ENCODE peak calls at places on chromosomes 11 and 22, in seven cellular contexts. One of them, this sample, is unnamed.

GRCh38 chr11:63945482-63946163 is 6.8 kb downstream of the NAA40 start:
- DNase-seq in Calu3: peak
- DNase-seq in body of pancreas: peak
- DNase-seq in adrenal gland: peak
- DNase-seq in cardiac muscle cell: peak
- DNase-seq in BJ: no peak
- DNase-seq in IMR-90: peak
- DNase-seq in this sample: no peak

GRCh38 chr11:64803846-64804345 is 882 bp upstream of the MAP4K2 start:
- DNase-seq in Calu3: no peak
- DNase-seq in body of pancreas: no peak
- DNase-seq in adrenal gland: peak
- DNase-seq in cardiac muscle cell: no peak
- DNase-seq in BJ: no peak
- DNase-seq in IMR-90: no peak
- DNase-seq in this sample: no peak

GRCh38 chr11:102589047-102589459 is 36.1 kb downstream of the MMP20 start:
- DNase-seq in Calu3: no peak
- DNase-seq in body of pancreas: no peak
- DNase-seq in adrenal gland: no peak
- DNase-seq in cardiac muscle cell: no peak
- DNase-seq in BJ: no peak
- DNase-seq in IMR-90: no peak
- DNase-seq in this sample: no peak

GRCh38 chr22:49094151-49094550 is 733.5 kb downstream of the BRD1 start:
- DNase-seq in Calu3: no peak
- DNase-seq in body of pancreas: no peak
- DNase-seq in adrenal gland: no peak
- DNase-seq in cardiac muscle cell: no peak
- DNase-seq in BJ: no peak
- DNase-seq in IMR-90: no peak
- DNase-seq in this sample: no peak

GRCh38 chr11:19670030-19670761 is 42.4 kb upstream of the NAV2 start:
- DNase-seq in Calu3: no peak
- DNase-seq in body of pancreas: peak
- DNase-seq in adrenal gland: no peak
- DNase-seq in cardiac muscle cell: no peak
- DNase-seq in BJ: no peak
- DNase-seq in IMR-90: peak
- DNase-seq in this sample: no peak

GRCh38 chr22:33707581-33707980 is 212.7 kb downstream of the LARGE1 start:
- DNase-seq in Calu3: no peak
- DNase-seq in body of pancreas: no peak
- DNase-seq in adrenal gland: no peak
- DNase-seq in cardiac muscle cell: no peak
- DNase-seq in BJ: no peak
- DNase-seq in IMR-90: no peak
- DNase-seq in this sample: no peak

GRCh38 chr11:20047006-20047405 is 113.3 kb downstream of the DBX1 start:
- DNase-seq in Calu3: no peak
- DNase-seq in body of pancreas: no peak
- DNase-seq in adrenal gland: no peak
- DNase-seq in cardiac muscle cell: no peak
- DNase-seq in BJ: no peak
- DNase-seq in IMR-90: no peak
- DNase-seq in this sample: no peak

GRCh38 chr11:77470971-77471370 is 2.9 kb downstream of the PAK1 start:
- DNase-seq in Calu3: no peak
- DNase-seq in body of pancreas: no peak
- DNase-seq in adrenal gland: no peak
- DNase-seq in cardiac muscle cell: no peak
- DNase-seq in BJ: no peak
- DNase-seq in IMR-90: no peak
- DNase-seq in this sample: no peak

GRCh38 chr22:40123387-40123786 is 54.3 kb upstream of the TNRC6B start:
- DNase-seq in Calu3: no peak
- DNase-seq in body of pancreas: peak
- DNase-seq in adrenal gland: no peak
- DNase-seq in cardiac muscle cell: no peak
- DNase-seq in BJ: no peak
- DNase-seq in IMR-90: no peak
- DNase-seq in this sample: no peak

GRCh38 chr11:9489366-9489765 is 28.6 kb downstream of the ZNF143 start:
- DNase-seq in Calu3: no peak
- DNase-seq in body of pancreas: no peak
- DNase-seq in adrenal gland: no peak
- DNase-seq in cardiac muscle cell: no peak
- DNase-seq in BJ: peak
- DNase-seq in IMR-90: peak
- DNase-seq in this sample: no peak

GRCh38 chr11:130042093-130042591 is 27.6 kb upstream of the APLP2 start:
- DNase-seq in Calu3: no peak
- DNase-seq in body of pancreas: peak
- DNase-seq in adrenal gland: no peak
- DNase-seq in cardiac muscle cell: no peak
- DNase-seq in BJ: peak
- DNase-seq in IMR-90: peak
- DNase-seq in this sample: no peak

GRCh38 chr11:76251576-76251975 is 45.3 kb upstream of the WNT11 start:
- DNase-seq in Calu3: no peak
- DNase-seq in body of pancreas: peak
- DNase-seq in adrenal gland: no peak
- DNase-seq in cardiac muscle cell: no peak
- DNase-seq in BJ: no peak
- DNase-seq in IMR-90: no peak
- DNase-seq in this sample: no peak

GRCh38 chr11:18617688-18618340 is 16.3 kb downstream of the SPTY2D1 start:
- DNase-seq in Calu3: no peak
- DNase-seq in body of pancreas: no peak
- DNase-seq in adrenal gland: no peak
- DNase-seq in cardiac muscle cell: no peak
- DNase-seq in BJ: no peak
- DNase-seq in IMR-90: peak
- DNase-seq in this sample: no peak

GRCh38 chr22:22912722-22913253 is 25.2 kb downstream of the IGLL5 start:
- DNase-seq in Calu3: no peak
- DNase-seq in body of pancreas: no peak
- DNase-seq in adrenal gland: no peak
- DNase-seq in cardiac muscle cell: no peak
- DNase-seq in BJ: no peak
- DNase-seq in IMR-90: no peak
- DNase-seq in this sample: no peak

GRCh38 chr11:61955416-61956135 is 5.4 kb downstream of the BEST1 start:
- DNase-seq in Calu3: no peak
- DNase-seq in body of pancreas: no peak
- DNase-seq in adrenal gland: no peak
- DNase-seq in cardiac muscle cell: peak
- DNase-seq in BJ: no peak
- DNase-seq in IMR-90: no peak
- DNase-seq in this sample: peak

GRCh38 chr11:32427935-32428664 is 7.2 kb downstream of the WT1 start:
- DNase-seq in Calu3: no peak
- DNase-seq in body of pancreas: no peak
- DNase-seq in adrenal gland: no peak
- DNase-seq in cardiac muscle cell: no peak
- DNase-seq in BJ: no peak
- DNase-seq in IMR-90: no peak
- DNase-seq in this sample: no peak

GRCh38 chr11:116051494-116051893 is 547.3 kb upstream of the CADM1 start:
- DNase-seq in Calu3: no peak
- DNase-seq in body of pancreas: no peak
- DNase-seq in adrenal gland: no peak
- DNase-seq in cardiac muscle cell: no peak
- DNase-seq in BJ: no peak
- DNase-seq in IMR-90: no peak
- DNase-seq in this sample: no peak
- TF ChIP-seq CTCF in Calu3: no peak
- TF ChIP-seq CTCF in body of pancreas: no peak
- TF ChIP-seq CTCF in adrenal gland: no peak
- TF ChIP-seq CTCF in cardiac muscle cell: no peak
- TF ChIP-seq CTCF in BJ: no peak
- TF ChIP-seq CTCF in IMR-90: no peak
- TF ChIP-seq CTCF in this sample: no peak

GRCh38 chr22:24935771-24936483 is 10.6 kb downstream of the LHFPL7 start:
- DNase-seq in Calu3: no peak
- DNase-seq in body of pancreas: no peak
- DNase-seq in adrenal gland: no peak
- DNase-seq in cardiac muscle cell: no peak
- DNase-seq in BJ: no peak
- DNase-seq in IMR-90: no peak
- DNase-seq in this sample: no peak

GRCh38 chr22:24942301-24942700 is 4.2 kb downstream of the LHFPL7 start:
- DNase-seq in Calu3: no peak
- DNase-seq in body of pancreas: peak
- DNase-seq in adrenal gland: no peak
- DNase-seq in cardiac muscle cell: no peak
- DNase-seq in BJ: no peak
- DNase-seq in IMR-90: no peak
- DNase-seq in this sample: no peak

GRCh38 chr22:24938741-24939341 is 7.7 kb downstream of the LHFPL7 start:
- DNase-seq in Calu3: peak
- DNase-seq in body of pancreas: peak
- DNase-seq in adrenal gland: no peak
- DNase-seq in cardiac muscle cell: peak
- DNase-seq in BJ: no peak
- DNase-seq in IMR-90: peak
- DNase-seq in this sample: no peak

DNA sequence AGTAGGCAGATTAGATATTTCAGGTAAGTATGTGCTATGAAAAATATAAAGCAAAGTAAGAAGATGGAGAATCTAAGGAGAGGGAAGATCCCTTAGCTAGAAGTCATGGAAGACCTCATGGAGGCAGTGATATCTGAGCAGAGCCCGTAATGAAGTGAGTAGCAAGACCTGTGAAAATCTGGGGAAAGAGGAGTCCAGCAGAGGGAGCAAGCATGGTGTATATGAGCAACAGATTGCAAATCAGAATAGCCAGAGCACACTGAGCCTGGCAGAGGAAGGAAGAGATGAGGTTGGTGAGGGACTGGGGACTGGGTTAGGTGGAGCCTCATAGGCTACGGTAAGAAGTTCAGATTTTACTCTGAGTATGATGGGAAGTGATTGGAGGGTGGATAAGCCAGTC is 9.4 kb downstream of the LHFPL7 start:
- DNase-seq in Calu3: peak
- DNase-seq in body of pancreas: peak
- DNase-seq in adrenal gland: no peak
- DNase-seq in cardiac muscle cell: peak
- DNase-seq in BJ: no peak
- DNase-seq in IMR-90: no peak
- DNase-seq in this sample: no peak
- TF ChIP-seq CTCF in Calu3: peak
- TF ChIP-seq CTCF in body of pancreas: no peak
- TF ChIP-seq CTCF in adrenal gland: no peak
- TF ChIP-seq CTCF in cardiac muscle cell: peak
- TF ChIP-seq CTCF in BJ: no peak
- TF ChIP-seq CTCF in IMR-90: no peak
- TF ChIP-seq CTCF in this sample: peak

DNA sequence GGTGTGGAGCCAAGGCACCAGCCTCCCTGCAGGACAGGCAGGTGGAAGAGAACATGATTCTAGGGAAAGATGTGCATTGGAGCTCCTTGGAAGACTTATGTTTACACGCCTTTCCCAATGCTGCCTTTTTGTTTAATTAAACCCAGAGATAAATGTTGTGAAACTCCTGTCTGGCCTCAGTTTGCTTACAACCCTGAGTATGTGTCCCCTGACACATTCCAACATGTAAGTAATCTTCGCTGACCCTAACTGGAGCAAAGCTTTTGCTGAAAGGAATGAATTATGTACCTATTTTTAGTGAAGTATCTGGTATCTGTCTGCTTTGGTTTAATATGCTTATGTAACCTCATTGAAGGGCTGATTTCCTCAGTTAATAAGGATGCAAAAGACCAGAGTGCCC is 56.7 kb downstream of the APIP start:
- DNase-seq in Calu3: no peak
- DNase-seq in body of pancreas: no peak
- DNase-seq in adrenal gland: no peak
- DNase-seq in cardiac muscle cell: no peak
- DNase-seq in BJ: no peak
- DNase-seq in IMR-90: no peak
- DNase-seq in this sample: no peak
- TF ChIP-seq CTCF in Calu3: no peak
- TF ChIP-seq CTCF in body of pancreas: no peak
- TF ChIP-seq CTCF in adrenal gland: no peak
- TF ChIP-seq CTCF in cardiac muscle cell: no peak
- TF ChIP-seq CTCF in BJ: no peak
- TF ChIP-seq CTCF in IMR-90: no peak
- TF ChIP-seq CTCF in this sample: no peak

GRCh38 chr11:45079943-45080719 is 66.3 kb upstream of the PRDM11 start:
- DNase-seq in Calu3: no peak
- DNase-seq in body of pancreas: peak
- DNase-seq in adrenal gland: no peak
- DNase-seq in cardiac muscle cell: no peak
- DNase-seq in BJ: no peak
- DNase-seq in IMR-90: no peak
- DNase-seq in this sample: no peak

GRCh38 chr11:45078236-45079074 is 68.0 kb upstream of the PRDM11 start:
- DNase-seq in Calu3: no peak
- DNase-seq in body of pancreas: no peak
- DNase-seq in adrenal gland: no peak
- DNase-seq in cardiac muscle cell: peak
- DNase-seq in BJ: no peak
- DNase-seq in IMR-90: no peak
- DNase-seq in this sample: no peak

GRCh38 chr11:45079075-45079444 is 67.4 kb upstream of the PRDM11 start:
- DNase-seq in Calu3: no peak
- DNase-seq in body of pancreas: no peak
- DNase-seq in adrenal gland: no peak
- DNase-seq in cardiac muscle cell: no peak
- DNase-seq in BJ: no peak
- DNase-seq in IMR-90: no peak
- DNase-seq in this sample: no peak

GRCh38 chr11:45076761-45077160 is 69.7 kb upstream of the PRDM11 start:
- DNase-seq in Calu3: no peak
- DNase-seq in body of pancreas: no peak
- DNase-seq in adrenal gland: no peak
- DNase-seq in cardiac muscle cell: no peak
- DNase-seq in BJ: no peak
- DNase-seq in IMR-90: no peak
- DNase-seq in this sample: no peak

GRCh38 chr11:45079567-45079942 is 66.9 kb upstream of the PRDM11 start:
- DNase-seq in Calu3: no peak
- DNase-seq in body of pancreas: no peak
- DNase-seq in adrenal gland: no peak
- DNase-seq in cardiac muscle cell: no peak
- DNase-seq in BJ: no peak
- DNase-seq in IMR-90: no peak
- DNase-seq in this sample: no peak
- TF ChIP-seq CTCF in Calu3: no peak
- TF ChIP-seq CTCF in body of pancreas: no peak
- TF ChIP-seq CTCF in adrenal gland: no peak
- TF ChIP-seq CTCF in cardiac muscle cell: no peak
- TF ChIP-seq CTCF in BJ: no peak
- TF ChIP-seq CTCF in IMR-90: no peak
- TF ChIP-seq CTCF in this sample: no peak

DNA sequence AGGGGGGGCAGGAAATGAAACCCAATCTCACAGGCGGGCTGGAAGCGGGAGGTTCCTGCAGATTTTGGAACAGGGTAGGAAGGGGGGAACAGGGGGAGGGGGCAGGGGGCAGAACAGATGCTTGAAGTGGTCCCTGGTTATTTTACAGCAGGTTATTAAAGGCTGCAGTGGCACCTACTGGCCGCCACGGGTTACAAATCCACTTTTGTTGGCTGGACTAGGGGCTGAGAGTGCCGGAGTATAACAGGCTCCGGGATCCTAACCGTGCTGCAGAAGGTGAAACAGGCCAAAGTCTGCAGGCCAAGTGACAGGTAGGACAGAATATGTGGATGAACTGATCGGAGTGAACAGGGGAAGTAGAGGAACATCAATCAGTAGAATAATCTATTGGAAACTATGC is 2.5 kb downstream of the ROBO3 start:
- DNase-seq in Calu3: no peak
- DNase-seq in body of pancreas: no peak
- DNase-seq in adrenal gland: no peak
- DNase-seq in cardiac muscle cell: peak
- DNase-seq in BJ: no peak
- DNase-seq in IMR-90: peak
- DNase-seq in this sample: no peak
- TF ChIP-seq CTCF in Calu3: peak
- TF ChIP-seq CTCF in body of pancreas: peak
- TF ChIP-seq CTCF in adrenal gland: peak
- TF ChIP-seq CTCF in cardiac muscle cell: peak
- TF ChIP-seq CTCF in BJ: peak
- TF ChIP-seq CTCF in IMR-90: peak
- TF ChIP-seq CTCF in this sample: peak